ENCODE peak calls at places on chromosomes 6 and 20, in seven cellular contexts. Y is lower lobe of right lung; G is esophagus squamous epithelium; D is AG04450; Q is spleen; I is H1; L is effector memory CD4-positive, alpha-beta T cell. F is an unnamed sample.
A peak's percentile ranks its signal among the peaks of the same experiment; 100 is the strongest.

GRCh38 chr6:33206864-33207568 is 1.3 kb upstream of the RING1 start:
- DNase-seq in Y (no peak), G (no peak), L (no peak), Q (peak; percentile 76), I (no peak), D (no peak), F (no peak)

GRCh38 chr20:7463290-7463689 is 477.0 kb downstream of the HAO1 start:
- DNase-seq in D (no peak), Y (no peak), I (no peak), L (no peak), G (no peak), Q (no peak), F (no peak)

GRCh38 chr6:134550604-134551003 is 232.7 kb upstream of the SGK1 start:
- DNase-seq in G (no peak), I (no peak), Y (no peak), D (peak; percentile 27), Q (no peak), L (no peak), F (no peak)

GRCh38 chr6:41815587-41815986 is 28.1 kb downstream of the TOMM6 start:
- DNase-seq in D (no peak), I (no peak), L (no peak), Y (no peak), Q (no peak), G (no peak), F (no peak)

GRCh38 chr6:78701407-78701806 is 165.9 kb upstream of the IRAK1BP1 start:
- DNase-seq in I (no peak), Q (no peak), G (no peak), L (no peak), D (peak; percentile 6), Y (no peak), F (no peak)

GRCh38 chr6:109491207-109491938 is 8.4 kb upstream of the ZBTB24 start:
- DNase-seq in D (no peak), Q (no peak), Y (no peak), G (no peak), L (no peak), I (no peak), F (no peak)

GRCh38 chr6:84522135-84522535 is 242.3 kb downstream of the TBX18 start:
- DNase-seq in Y (no peak), D (peak; percentile 16), Q (no peak), L (no peak), I (no peak), G (no peak), F (no peak)

GRCh38 chr20:64176548-64177419 is 12.5 kb downstream of the MYT1 start:
- DNase-seq in I (no peak), G (no peak), L (no peak), Y (peak; percentile 18), Q (no peak), D (no peak), F (no peak)

GRCh38 chr6:137277971-137278602 is 58.9 kb upstream of the IFNGR1 start:
- DNase-seq in Y (no peak), Q (no peak), L (no peak), I (peak; percentile 58), D (peak; percentile 41), G (no peak), F (no peak)

GRCh38 chr20:41989935-41990635 is 371.9 kb upstream of the CHD6 start:
- DNase-seq in Q (no peak), L (no peak), Y (no peak), I (no peak), G (no peak), D (no peak), F (no peak)

DNA sequence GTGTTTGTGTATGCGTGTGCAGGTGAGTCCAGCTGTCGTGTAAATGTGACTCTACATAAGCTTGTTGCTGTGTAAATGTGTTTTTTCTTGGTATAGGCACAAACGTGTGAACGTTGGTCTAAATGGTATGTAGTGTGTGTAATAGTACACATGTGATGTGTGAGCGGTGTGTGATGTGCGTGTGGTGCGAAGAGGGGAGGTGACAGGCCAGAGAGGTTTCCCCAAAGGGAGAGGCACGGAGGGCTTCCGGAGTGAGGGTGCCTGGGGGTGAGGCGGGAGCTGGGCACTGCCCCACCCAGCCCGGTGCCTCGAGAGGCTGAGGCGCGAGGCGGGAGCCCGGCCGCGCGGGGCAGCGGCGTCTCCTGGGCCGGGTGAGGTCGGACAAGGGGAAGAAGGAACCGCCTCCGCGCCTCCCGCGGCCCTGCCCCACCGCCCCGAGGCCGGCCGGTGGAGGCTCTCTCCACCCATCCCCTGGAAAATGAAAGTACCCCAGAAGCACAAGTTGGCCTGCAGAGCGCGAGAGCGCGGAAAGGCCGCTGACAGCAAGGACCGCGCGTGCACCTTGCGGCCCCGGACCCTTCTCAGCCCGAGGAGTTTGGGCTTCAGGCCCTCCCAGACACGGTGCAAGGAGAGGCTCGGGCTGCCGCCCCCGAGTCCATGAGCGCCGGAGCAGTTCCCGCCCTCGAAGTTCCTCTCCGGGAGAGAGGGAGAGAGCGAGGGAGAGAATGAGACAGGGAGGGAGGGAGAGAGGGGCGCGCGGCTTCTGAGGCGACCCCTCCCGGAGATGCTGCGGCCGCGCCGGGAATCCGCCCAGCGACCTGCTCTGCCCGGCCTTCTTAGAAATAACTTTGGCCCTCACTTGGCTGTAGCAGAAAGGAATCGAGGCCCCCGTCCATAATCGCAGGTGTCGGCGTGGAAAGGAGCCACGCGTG is 43.2 kb upstream of the OSTM1 start:
- DNase-seq in Y (peak; percentile 69), D (no peak), I (no peak), L (no peak), G (no peak), Q (peak; percentile 89), F (no peak)
- H3K27me3 ChIP-seq in Y (peaks cover 94% of the 10 kb centered on the region), D (peaks cover 94% of the 10 kb centered on the region), I (peaks cover 99% of the 10 kb centered on the region), L (peaks cover 56% of the 10 kb centered on the region), G (peaks cover 15% of the 10 kb centered on the region), Q (peaks cover 72% of the 10 kb centered on the region), F (peaks cover 37% of the 10 kb centered on the region)

DNA sequence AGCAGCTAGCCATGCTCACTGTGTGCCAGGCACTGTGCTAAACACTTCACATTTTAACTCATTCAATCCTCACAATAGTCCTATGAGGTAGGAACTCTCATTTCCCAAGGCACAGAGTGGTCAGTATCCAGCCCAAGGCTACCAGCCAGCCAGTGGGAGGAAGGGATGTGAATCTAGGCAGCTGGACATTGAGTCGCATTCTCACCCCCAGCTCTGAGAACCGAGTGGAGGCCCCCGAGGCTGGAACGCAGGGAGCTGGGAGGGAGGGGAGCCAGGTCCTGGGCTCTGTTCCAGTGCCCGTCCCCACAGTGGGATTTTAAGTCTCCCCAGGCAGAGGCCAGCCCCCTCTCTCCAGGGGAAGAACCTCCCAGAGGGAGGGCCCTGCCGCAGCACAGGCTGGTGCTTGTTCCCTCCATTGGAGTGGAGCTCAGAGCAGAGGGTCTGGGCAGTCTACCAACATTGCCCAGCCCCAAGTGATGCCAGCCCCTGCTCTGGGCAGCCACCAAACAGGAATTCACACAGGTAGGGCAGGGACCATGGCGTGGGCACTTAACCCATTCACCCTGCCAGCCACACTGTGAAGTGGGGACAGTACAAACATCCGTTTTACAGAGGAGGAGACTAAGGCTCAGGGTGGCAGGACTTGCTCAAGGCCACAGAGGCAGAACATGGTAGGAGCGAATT is 131.3 kb downstream of the CEBPB start:
- DNase-seq in D (no peak), L (no peak), Q (peak; percentile 62), Y (peak; percentile 80), G (no peak), I (no peak), F (no peak)
- H3K27ac ChIP-seq in D (peak overlapping the region; percentile 88), L (no peak overlapping the region), Q (peak overlapping the region; percentile 85), Y (peak overlapping the region; percentile 89), G (peak overlapping the region; percentile 87), I (no peak overlapping the region), F (peak overlapping the region; percentile 37)

GRCh38 chr20:62994850-62995249 is 11.9 kb downstream of the BHLHE23 start:
- DNase-seq in G (no peak), Q (no peak), L (no peak), I (no peak), D (no peak), Y (no peak), F (no peak)
- H3K27me3 ChIP-seq in G (no peaks in the 10 kb centered on the region), Q (peaks cover 4% of the 10 kb centered on the region), L (peaks cover 9% of the 10 kb centered on the region), I (peaks cover 5% of the 10 kb centered on the region), D (peaks cover 59% of the 10 kb centered on the region), Y (peaks cover 57% of the 10 kb centered on the region), F (no peaks in the 10 kb centered on the region)

DNA sequence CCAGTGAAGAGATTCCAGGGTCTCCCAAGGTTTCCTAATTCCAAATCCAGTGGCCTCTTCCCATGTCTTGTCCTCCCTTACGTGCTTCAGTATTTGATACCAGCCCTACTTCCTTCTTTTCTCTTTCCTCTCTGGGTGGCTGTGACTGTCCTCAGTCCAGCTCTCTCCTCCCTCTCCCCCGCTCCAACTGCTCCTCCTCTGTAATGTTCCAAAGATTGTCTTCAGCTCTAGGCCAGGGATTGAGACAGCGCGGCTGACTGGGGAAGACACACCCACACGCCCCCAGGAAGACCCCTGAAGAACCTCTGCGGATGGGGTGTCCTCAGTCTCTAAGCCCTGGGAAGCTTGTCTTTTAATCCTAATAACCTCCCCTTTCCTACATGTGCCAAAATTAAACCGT is 2.3 kb downstream of the BNIP5 start:
- DNase-seq in D (no peak), I (no peak), Q (no peak), L (no peak), G (no peak), Y (no peak), F (no peak)
- H3K27ac ChIP-seq in D (no peak overlapping the region), I (no peak overlapping the region), Q (no peak overlapping the region), L (no peak overlapping the region), G (peak overlapping the region; percentile 34), Y (no peak overlapping the region), F (peak overlapping the region; percentile 13)

DNA sequence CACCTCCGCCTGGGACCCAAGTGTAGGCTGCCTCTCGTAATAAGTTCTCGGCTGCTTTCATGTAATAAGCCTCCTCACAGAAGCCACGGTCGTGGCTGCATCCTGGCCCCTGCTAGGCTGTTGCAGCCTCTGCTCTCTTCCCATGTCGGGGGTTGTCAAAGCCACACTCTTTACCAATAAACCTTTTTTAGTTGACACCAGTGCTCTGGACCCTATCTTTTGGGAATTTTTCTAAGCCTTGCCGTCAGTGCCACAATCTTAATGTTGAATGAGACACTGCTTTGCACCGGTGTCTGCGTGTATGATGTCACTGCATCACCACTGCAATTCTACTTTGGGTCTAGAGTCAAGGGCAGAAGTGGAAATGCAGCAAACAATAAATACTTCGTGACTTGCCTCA is 57.7 kb upstream of the CCN6 start:
- DNase-seq in Y (no peak), G (no peak), I (no peak), D (no peak), Q (no peak), L (no peak), F (no peak)
- H3K27me3 ChIP-seq in Y (no peaks in the 10 kb centered on the region), G (no peaks in the 10 kb centered on the region), I (no peaks in the 10 kb centered on the region), D (no peaks in the 10 kb centered on the region), Q (no peaks in the 10 kb centered on the region), L (no peaks in the 10 kb centered on the region), F (no peaks in the 10 kb centered on the region)

DNA sequence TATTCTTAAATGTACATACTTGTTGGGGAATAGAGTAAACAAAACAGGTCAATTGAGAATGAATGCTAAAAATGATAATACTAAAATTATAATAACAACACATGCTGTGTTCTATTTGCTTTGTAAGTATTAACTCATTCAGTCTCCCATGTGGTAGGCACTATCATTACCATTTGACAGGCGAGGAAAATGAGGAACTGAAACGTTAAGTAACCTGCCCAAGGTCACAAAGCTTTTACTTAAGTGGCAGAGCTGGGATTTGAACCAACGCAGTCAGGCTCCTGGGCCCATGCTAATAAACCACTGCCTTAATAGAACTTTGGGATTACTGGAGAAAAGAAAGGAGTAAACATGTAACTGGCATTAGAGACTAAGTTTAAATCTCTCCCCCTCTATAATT is 3.8 kb downstream of the NSFL1C start:
- DNase-seq in I (no peak), L (no peak), D (no peak), Q (no peak), G (no peak), Y (no peak), F (no peak)
- H3K27ac ChIP-seq in I (no peak overlapping the region), L (no peak overlapping the region), D (no peak overlapping the region), Q (no peak overlapping the region), G (no peak overlapping the region), Y (no peak overlapping the region), F (no peak overlapping the region)

F was measured in right atrium auricular region.